ENCODE peak calls at places on chromosomes 7 and 10, in five cellular contexts. N is RWPE2; F is activated naive CD4-positive, alpha-beta T cell treated with anti-CD3 and anti-CD28 coated beads for 36 hours; D is GM23248; T is epithelial cell of esophagus. L is an unnamed sample.

GRCh38 chr7:92988051-92988450 is 129.7 kb downstream of the SAMD9 start:
- DNase-seq in N (no peak), T (peak), F (no peak), D (peak), L (peak)

GRCh38 chr7:94374231-94374630 is 20.5 kb upstream of the COL1A2 start:
- DNase-seq in T (peak), D (peak), F (no peak), N (no peak), L (peak)

GRCh38 chr7:95933618-95934017 is 161.3 kb downstream of the DYNC1I1 start:
- DNase-seq in N (no peak), T (no peak), F (no peak), D (no peak), L (no peak)

GRCh38 chr7:127665922-127666321 is 13.9 kb downstream of the SND1 start:
- DNase-seq in N (no peak), T (no peak), F (no peak), D (no peak), L (no peak)

GRCh38 chr7:4472739-4473138 is 209.4 kb upstream of the FOXK1 start:
- DNase-seq in D (no peak), T (no peak), N (no peak), F (no peak), L (no peak)

GRCh38 chr10:118911361-118911760 is 118.2 kb upstream of the NANOS1 start:
- DNase-seq in F (no peak), N (no peak), D (peak), T (no peak), L (peak)

GRCh38 chr7:19268737-19269136 is 123.5 kb upstream of the FERD3L start:
- DNase-seq in T (peak), D (peak), F (no peak), N (no peak), L (no peak)

GRCh38 chr10:121956111-121957061 is 18.6 kb downstream of the NSMCE4A start:
- DNase-seq in D (peak), F (no peak), T (peak), N (no peak), L (no peak)

GRCh38 chr7:151793531-151793935 is 83.4 kb downstream of the PRKAG2 start:
- DNase-seq in T (no peak), N (no peak), D (peak), F (no peak), L (peak)

GRCh38 chr7:3673524-3673923 is 372.5 kb downstream of the SDK1 start:
- DNase-seq in N (no peak), T (peak), D (no peak), F (peak), L (no peak)

GRCh38 chr10:30353851-30354250 is 4.8 kb upstream of the MTPAP start:
- DNase-seq in N (no peak), D (peak), F (no peak), T (peak), L (peak)

GRCh38 chr10:75472685-75473084 is 41.3 kb downstream of the LRMDA start:
- DNase-seq in F (no peak), N (no peak), D (no peak), T (no peak), L (no peak)

GRCh38 chr10:11598749-11599396 is 12.6 kb downstream of the USP6NL start:
- DNase-seq in T (no peak), D (no peak), N (no peak), F (no peak), L (no peak)

GRCh38 chr10:8325417-8325980 is 271.0 kb downstream of the GATA3 start:
- DNase-seq in N (no peak), F (peak), D (no peak), T (no peak), L (no peak)

GRCh38 chr7:23247101-23247601 is 576 bp downstream of the GPNMB start:
- DNase-seq in D (no peak), F (no peak), N (no peak), T (no peak), L (peak)

GRCh38 chr7:70764004-70764691 is 367.8 kb upstream of the GALNT17 start:
- DNase-seq in T (no peak), N (no peak), D (no peak), F (peak), L (peak)

GRCh38 chr7:137501561-137501960 is 158.0 kb upstream of the PTN start:
- DNase-seq in F (no peak), N (no peak), D (peak), T (no peak), L (no peak)

GRCh38 chr7:74612015-74612829 is 45.3 kb upstream of the GTF2I start:
- DNase-seq in N (no peak), D (peak), T (peak), F (no peak), L (no peak)

GRCh38 chr10:15796098-15796759 is 64.1 kb downstream of the MINDY3 start:
- DNase-seq in N (no peak), F (no peak), T (no peak), D (no peak), L (no peak)

GRCh38 chr7:72035275-72035674 is 376.9 kb downstream of the CALN1 start:
- DNase-seq in N (no peak), D (no peak), F (no peak), T (no peak), L (no peak)

GRCh38 chr7:142583424-142583823 is 165.8 kb upstream of the PRSS1 start:
- DNase-seq in D (peak), N (peak), T (peak), F (peak), L (peak)

GRCh38 chr7:86929293-86930109 is 130.0 kb downstream of the ELAPOR2 start:
- DNase-seq in F (no peak), T (no peak), N (no peak), D (no peak), L (no peak)

GRCh38 chr7:131722371-131722770 is 165.9 kb upstream of the PODXL start:
- DNase-seq in D (peak), F (no peak), N (no peak), T (no peak), L (no peak)

GRCh38 chr7:131226116-131226562 is 101.5 kb upstream of the MKLN1 start:
- DNase-seq in N (no peak), F (no peak), T (no peak), D (no peak), L (no peak)

L was measured in osteoblast.